ENCODE peak calls at places on chromosomes 3 and 15, in seven cellular contexts. H, W, J, N, I, S and Z are unnamed samples.

GRCh38 chr3:160185711-160186110 is 39.5 kb upstream of the C3orf80 start:
- DNase-seq in S (peak; percentile 47), H (no peak), N (no peak), W (no peak), J (no peak), I (no peak), Z (no peak)

GRCh38 chr3:107971181-107971580 is 119.7 kb downstream of the CD47 start:
- DNase-seq in S (no peak), N (no peak), W (no peak), H (no peak), J (no peak), I (no peak), Z (no peak)

GRCh38 chr3:138066383-138066782 is 49.0 kb downstream of the DZIP1L start:
- DNase-seq in S (no peak), W (no peak), N (no peak), J (no peak), H (no peak), I (no peak), Z (no peak)

GRCh38 chr3:173396191-173397041 is 1.1 kb upstream of the NLGN1 start:
- DNase-seq in J (no peak), N (peak; percentile 84), I (no peak), S (no peak), W (no peak), H (no peak), Z (no peak)

GRCh38 chr15:66862111-66862815 is 160.2 kb downstream of the SMAD6 start:
- DNase-seq in H (no peak), I (no peak), N (no peak), J (no peak), W (no peak), S (no peak), Z (no peak)

GRCh38 chr3:14150078-14150477 is 25.2 kb downstream of the TMEM43 start:
- DNase-seq in N (no peak), H (no peak), J (no peak), I (no peak), W (no peak), S (no peak), Z (no peak)

GRCh38 chr15:89521605-89522004 is 25.2 kb upstream of the RHCG start:
- DNase-seq in N (no peak), H (no peak), I (no peak), S (no peak), W (no peak), J (no peak), Z (no peak)

GRCh38 chr3:100463002-100463401 is 29.4 kb upstream of the TMEM45A start:
- DNase-seq in H (peak; percentile 46), J (peak; percentile 66), I (peak; percentile 78), W (no peak), N (peak; percentile 33), S (peak; percentile 49), Z (no peak)

GRCh38 chr15:87570186-87570585 is 686.4 kb downstream of the NTRK3 start:
- DNase-seq in I (no peak), W (no peak), H (no peak), S (no peak), N (no peak), J (no peak), Z (no peak)

GRCh38 chr15:74829500-74829899 is 3.1 kb downstream of the CPLX3 start:
- DNase-seq in J (no peak), W (no peak), H (no peak), N (no peak), S (no peak), I (peak; percentile 22), Z (no peak)

GRCh38 chr3:45606003-45606402 is 11.5 kb downstream of the LIMD1 start:
- DNase-seq in S (no peak), N (no peak), W (no peak), H (no peak), I (no peak), J (no peak), Z (no peak)

GRCh38 chr3:168213920-168214319 is 118.2 kb upstream of the GOLIM4 start:
- DNase-seq in J (no peak), N (no peak), H (no peak), I (no peak), W (no peak), S (no peak), Z (no peak)

GRCh38 chr3:13119471-13120220 is 46.4 kb upstream of the IQSEC1 start:
- DNase-seq in I (no peak), J (no peak), N (peak; percentile 0), H (no peak), S (no peak), W (no peak), Z (no peak)

GRCh38 chr3:36905545-36905944 is 39.3 kb downstream of the TRANK1 start:
- DNase-seq in S (no peak), W (no peak), N (no peak), I (peak; percentile 16), H (no peak), J (peak; percentile 46), Z (no peak)

GRCh38 chr15:60661075-60661645 is 182.2 kb upstream of the ICE2 start:
- DNase-seq in I (no peak), J (no peak), S (no peak), W (no peak), H (no peak), N (no peak), Z (no peak)

GRCh38 chr15:31433101-31433500 is 106.5 kb downstream of the KLF13 start:
- DNase-seq in N (no peak), J (no peak), H (no peak), S (no peak), W (no peak), I (no peak), Z (no peak)

GRCh38 chr3:141649871-141650270 is 88.2 kb upstream of the RNF7 start:
- DNase-seq in W (no peak), S (no peak), J (no peak), H (no peak), I (no peak), N (no peak), Z (no peak)

GRCh38 chr3:172102123-172102882 is 62.9 kb downstream of the FNDC3B start:
- DNase-seq in W (peak; percentile 18), J (no peak), H (no peak), I (no peak), S (peak; percentile 64), N (no peak), Z (no peak)

GRCh38 chr3:45083023-45083422 is 56.9 kb downstream of the CLEC3B start:
- DNase-seq in W (no peak), S (no peak), I (no peak), H (no peak), J (no peak), N (no peak), Z (no peak)

GRCh38 chr3:3799173-3800075 is at the start of gene LRRN1:
- DNase-seq in S (peak; percentile 80), N (peak; percentile 84), H (no peak), I (no peak), W (peak; percentile 4), J (no peak), Z (peak; percentile 85)

GRCh38 chr3:17753271-17753992 is 11.0 kb upstream of the TBC1D5 start:
- DNase-seq in I (no peak), H (no peak), S (no peak), W (no peak), J (no peak), N (no peak), Z (no peak)

GRCh38 chr3:64675848-64676247 is 12.0 kb downstream of the ADAMTS9 start:
- DNase-seq in S (no peak), W (no peak), H (no peak), N (no peak), J (no peak), I (no peak), Z (no peak)

GRCh38 chr15:58724471-58724870 is 25.0 kb downstream of the ADAM10 start:
- DNase-seq in S (no peak), W (no peak), I (peak; percentile 79), N (no peak), H (no peak), J (no peak), Z (no peak)

GRCh38 chr3:123412811-123413588 is 35.9 kb downstream of the ADCY5 start:
- DNase-seq in W (no peak), I (no peak), S (no peak), J (no peak), H (no peak), N (no peak), Z (no peak)

GRCh38 chr15:55289011-55289572 is 521 bp downstream of the RAB27A start:
- DNase-seq in W (peak; percentile 23), N (no peak), J (peak; percentile 72), H (no peak), I (peak; percentile 39), S (peak; percentile 40), Z (no peak)

GRCh38 chr15:85314653-85315052 is 65.8 kb upstream of the AKAP13 start:
- DNase-seq in N (no peak), W (no peak), S (no peak), J (no peak), I (peak; percentile 73), H (no peak), Z (no peak)

GRCh38 chr3:30681276-30682211 is 75.1 kb downstream of the TGFBR2 start:
- DNase-seq in S (peak; percentile 32), I (peak; percentile 68), J (no peak), H (peak; percentile 71), W (no peak), N (no peak), Z (no peak)

GRCh38 chr15:47887181-47887580 is 169.9 kb downstream of the SEMA6D start:
- DNase-seq in H (no peak), J (no peak), S (no peak), N (peak; percentile 7), I (no peak), W (no peak), Z (no peak)